ENCODE peak calls at places on chromosomes 13 and 19, in six cellular contexts. J, E, O, X, V and N are unnamed samples.

GRCh38 chr13:99158846-99159245 is 41.8 kb upstream of the UBAC2 start:
- DNase-seq in E (no peak), J (no peak), V (no peak), X (no peak), O (no peak), N (no peak)

GRCh38 chr13:114118086-114118762 is 14.2 kb downstream of the RASA3 start:
- DNase-seq in J (no peak), E (no peak), X (no peak), O (peak), V (no peak), N (no peak)

GRCh38 chr13:79246575-79246949 is 159.5 kb downstream of the RBM26 start:
- DNase-seq in E (no peak), X (no peak), V (no peak), O (no peak), J (no peak), N (no peak)

GRCh38 chr19:4737955-4738580 is 14.4 kb upstream of the DPP9 start:
- DNase-seq in V (no peak), E (no peak), O (no peak), J (no peak), X (no peak), N (no peak)

GRCh38 chr13:94400874-94401273 is 78.6 kb downstream of the DCT start:
- DNase-seq in J (no peak), O (peak), X (no peak), E (no peak), V (no peak), N (no peak)

GRCh38 chr13:27349458-27349857 is 75.0 kb upstream of the GTF3A start:
- DNase-seq in V (peak), X (no peak), O (no peak), E (no peak), J (no peak), N (no peak)

GRCh38 chr13:29575098-29575497 is 20.4 kb downstream of the SLC7A1 start:
- DNase-seq in E (no peak), O (no peak), V (no peak), J (no peak), X (no peak), N (no peak)

GRCh38 chr13:24997367-24997967 is 98.5 kb upstream of the PABPC3 start:
- DNase-seq in J (peak), V (peak), O (peak), E (peak), X (no peak), N (no peak)

GRCh38 chr13:48728876-48729275 is 75.1 kb downstream of the CYSLTR2 start:
- DNase-seq in X (no peak), E (no peak), O (no peak), V (peak), J (no peak), N (no peak)

GRCh38 chr13:61727714-61728275 is 312.1 kb upstream of the PCDH20 start:
- DNase-seq in J (no peak), V (peak), O (no peak), X (no peak), E (no peak), N (no peak)

GRCh38 chr13:41056996-41057711 is 4.2 kb upstream of the WBP4 start:
- DNase-seq in E (no peak), O (peak), X (no peak), V (no peak), J (no peak), N (no peak)

DNA sequence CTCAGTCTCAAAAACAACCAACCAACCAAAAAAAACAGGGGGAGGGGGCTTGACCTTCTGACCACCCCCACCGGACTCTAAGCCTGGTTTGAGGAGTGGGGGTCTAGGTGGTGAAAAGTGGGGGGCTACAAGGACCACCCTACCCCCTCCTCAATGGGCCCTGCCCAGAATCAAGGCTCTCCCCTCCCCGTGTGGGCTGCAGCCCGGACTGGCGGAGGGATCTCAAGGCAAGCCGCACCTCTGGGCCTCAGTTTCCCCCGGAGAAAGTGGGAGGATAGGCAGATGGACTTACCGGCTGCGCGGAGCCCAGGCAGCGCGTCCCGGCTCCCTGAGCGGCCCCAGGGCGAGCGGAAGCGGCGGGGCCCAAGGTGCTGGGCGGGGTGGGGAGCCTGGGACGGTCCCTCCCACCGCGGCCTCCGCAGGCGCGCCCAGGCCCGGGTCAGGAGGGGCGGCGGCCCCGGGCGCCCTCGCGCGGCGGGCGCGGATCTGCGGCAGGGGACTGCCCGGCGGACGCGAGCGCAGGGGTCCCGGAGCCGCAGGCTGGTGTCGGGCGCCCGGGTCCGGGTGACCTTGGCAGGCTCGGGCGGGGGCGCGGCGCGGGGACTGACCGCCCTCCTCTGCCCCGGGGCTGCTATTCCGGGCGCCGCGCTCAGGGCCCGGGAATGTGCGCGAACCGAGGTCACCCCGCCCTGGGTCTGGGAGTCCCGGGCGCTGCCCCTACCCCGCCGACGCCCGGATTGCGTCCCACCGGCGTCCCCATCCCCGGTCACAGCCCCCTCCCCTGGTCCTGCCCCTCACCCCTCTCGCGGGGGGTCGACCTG is at the start of gene ADAMTSL5:
- DNase-seq in O (peak), V (peak), E (no peak), X (no peak), J (peak), N (no peak)
- TF ChIP-seq CTCF in O (peak), V (no peak), E (peak), X (peak), J (no peak), N (no peak)

DNA sequence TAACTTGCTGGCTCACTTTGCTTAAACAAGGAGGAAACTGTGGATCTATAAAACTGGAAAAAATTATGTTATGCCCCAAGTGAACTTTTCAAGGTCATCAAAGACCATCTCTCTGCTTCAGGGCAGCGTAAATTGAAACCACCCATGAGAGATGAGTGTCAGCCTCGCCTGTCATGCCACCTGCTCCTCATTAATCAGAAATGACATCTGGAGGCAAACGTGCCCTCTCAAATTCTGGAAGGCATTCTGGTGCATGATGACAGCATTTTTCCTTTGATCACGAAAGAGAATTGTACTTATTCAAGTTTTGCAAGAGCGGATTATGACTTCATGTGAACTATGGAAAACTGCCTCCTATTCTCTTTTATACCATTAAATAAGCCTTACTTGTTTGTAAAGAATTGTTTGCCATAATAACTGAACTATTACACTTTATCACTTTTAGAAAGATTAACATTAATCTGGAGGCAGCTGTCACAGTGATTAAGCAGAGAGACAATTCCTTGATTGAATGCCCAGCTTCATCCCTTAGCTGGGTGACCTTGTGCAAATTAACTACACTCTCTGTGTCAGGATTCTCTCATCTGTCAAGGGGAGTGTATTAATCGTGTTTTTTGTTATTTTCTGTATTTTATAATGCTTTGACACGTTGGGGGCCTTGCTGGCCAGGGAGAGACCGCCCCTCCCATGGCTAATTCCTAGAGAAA is 17.0 kb upstream of the SACS start:
- DNase-seq in V (no peak), X (no peak), E (no peak), O (no peak), J (peak), N (no peak)
- TF ChIP-seq CTCF in V (no peak), X (no peak), E (no peak), O (no peak), J (no peak), N (no peak)

GRCh38 chr19:8826371-8826770 is 5.7 kb downstream of the ZNF558 start:
- DNase-seq in E (no peak), O (no peak), J (no peak), X (no peak), V (no peak), N (no peak)
- TF ChIP-seq CTCF in E (no peak), O (no peak), J (no peak), X (no peak), V (no peak), N (no peak)

DNA sequence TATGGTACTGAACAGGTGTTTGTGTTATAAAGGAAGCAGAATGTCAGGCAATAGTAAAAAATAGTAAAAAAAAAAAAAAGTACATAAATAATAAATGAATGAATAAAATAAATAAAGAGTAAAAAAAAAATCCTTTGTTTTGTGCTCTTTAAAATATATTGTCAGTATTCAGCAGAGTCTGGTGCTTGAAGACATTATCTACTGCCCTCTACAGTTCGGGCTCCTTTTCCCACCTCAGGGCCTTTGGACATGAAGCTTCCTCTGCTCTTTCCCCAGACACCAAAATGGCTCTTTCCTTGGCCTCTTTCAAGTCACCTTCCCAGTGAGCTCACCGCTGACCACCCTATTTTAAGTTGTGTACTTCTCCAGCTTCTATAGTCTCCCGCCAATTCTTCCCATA is 137.5 kb downstream of the TNFRSF19 start:
- DNase-seq in J (peak), V (no peak), E (no peak), X (no peak), O (no peak), N (no peak)
- TF ChIP-seq CTCF in J (peak), V (peak), E (peak), X (no peak), O (peak), N (no peak)

DNA sequence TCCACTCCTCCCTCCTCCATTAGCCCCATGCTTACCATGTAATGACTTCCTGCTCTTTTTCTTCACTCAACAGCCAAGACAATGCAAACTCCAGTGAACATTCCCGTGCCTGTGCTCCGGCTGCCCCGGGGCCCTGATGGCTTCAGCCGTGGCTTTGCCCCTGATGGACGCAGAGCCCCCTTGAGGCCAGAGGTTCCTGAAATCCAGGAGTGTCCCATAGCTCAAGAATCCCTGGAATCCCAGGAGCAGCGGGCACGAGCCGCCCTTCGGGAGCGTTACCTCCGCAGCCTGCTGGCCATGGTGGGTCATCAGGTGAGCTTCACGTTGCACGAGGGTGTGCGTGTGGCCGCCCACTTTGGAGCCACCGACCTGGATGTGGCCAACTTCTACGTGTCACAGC is 2.9 kb upstream of the PPP1R37 start:
- DNase-seq in O (no peak), X (no peak), J (no peak), E (no peak), V (no peak), N (no peak)
- TF ChIP-seq CTCF in O (peak), X (no peak), J (no peak), E (no peak), V (no peak), N (no peak)

DNA sequence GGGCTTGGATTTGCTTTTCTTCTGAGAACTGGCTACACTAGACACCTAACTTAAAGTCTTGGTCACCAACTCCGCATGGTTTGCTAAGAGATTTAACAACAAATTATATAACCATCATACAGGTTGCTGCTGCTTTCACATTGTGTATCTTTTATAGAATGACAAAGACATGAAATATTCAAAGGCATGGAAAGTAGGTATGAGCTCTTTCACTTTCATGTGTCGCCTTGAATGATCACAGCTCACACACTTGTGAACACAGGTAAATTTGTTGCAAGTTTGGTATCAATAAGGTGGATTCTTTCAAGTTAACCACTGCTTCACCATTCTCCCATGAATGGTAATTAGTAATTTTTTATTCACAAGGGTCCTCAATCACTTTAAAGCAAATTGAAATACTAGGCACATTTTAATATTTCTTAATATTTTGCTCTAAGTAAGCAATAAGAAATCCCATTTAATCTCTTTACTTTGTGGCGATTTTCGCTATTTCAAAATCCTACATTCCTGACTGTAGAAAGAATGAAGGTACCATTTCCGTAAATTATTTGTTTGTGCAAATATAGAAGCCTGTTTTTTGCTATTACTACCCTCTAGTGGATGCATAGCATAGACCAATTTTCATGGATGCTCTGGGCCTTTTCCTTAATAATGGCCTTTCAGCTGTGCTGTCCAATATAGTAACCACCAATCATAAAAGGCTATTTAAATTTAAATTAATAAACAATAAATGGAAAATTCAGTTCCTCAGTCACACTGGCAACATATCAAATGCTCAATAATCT is 45.5 kb upstream of the FREM2 start:
- DNase-seq in O (no peak), E (no peak), V (no peak), J (no peak), X (no peak), N (no peak)
- TF ChIP-seq CTCF in O (no peak), E (peak), V (peak), J (no peak), X (peak), N (no peak)

DNA sequence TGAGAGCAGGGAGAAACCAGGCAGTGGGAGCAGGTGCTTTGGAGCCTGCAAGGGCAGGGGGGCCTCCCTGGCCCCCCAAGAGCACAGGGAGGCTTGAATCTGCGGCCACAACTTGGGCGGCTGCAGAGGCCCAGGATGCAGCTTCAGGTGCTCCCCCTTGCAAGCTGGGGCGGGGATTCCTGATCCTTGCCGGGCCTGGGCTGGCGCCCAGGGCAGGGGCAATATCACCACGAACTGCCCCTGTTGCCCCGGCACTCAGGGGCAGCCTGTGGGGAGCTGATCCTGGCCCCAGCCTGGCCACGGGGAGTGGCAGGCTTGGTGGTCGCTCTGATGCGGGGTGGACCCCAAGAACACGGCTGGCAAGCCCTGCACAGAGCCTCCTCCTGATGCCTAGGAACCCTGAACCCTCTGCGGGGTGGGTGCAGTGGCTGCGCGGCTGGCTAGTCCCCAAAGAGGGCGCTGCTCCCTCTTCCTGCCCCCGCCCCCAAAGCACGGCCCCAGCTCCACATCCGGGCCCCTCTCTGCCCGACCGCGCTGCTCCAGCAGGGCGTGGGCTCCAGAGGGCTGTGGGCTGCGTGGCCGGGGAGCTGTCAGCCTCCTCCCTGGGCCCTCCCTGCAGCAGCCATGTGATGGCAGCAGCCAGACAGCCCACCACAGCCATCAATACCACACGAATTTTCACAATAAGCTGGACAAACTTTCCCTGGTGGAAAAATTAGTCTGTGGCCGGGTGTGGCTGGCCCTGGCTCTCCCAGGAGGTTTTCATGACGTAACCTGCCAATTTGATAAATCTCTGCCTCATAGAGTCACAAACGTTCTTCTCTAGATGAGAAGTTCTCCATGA is 21.0 kb downstream of the TNFSF9 start:
- DNase-seq in X (peak), E (peak), O (peak), J (peak), V (peak), N (no peak)
- TF ChIP-seq CTCF in X (peak), E (peak), O (peak), J (peak), V (no peak), N (no peak)

GRCh38 chr19:14361824-14362223 is 19.4 kb upstream of the ADGRE5 start:
- DNase-seq in V (no peak), J (peak), E (no peak), X (no peak), O (no peak), N (no peak)
- TF ChIP-seq CTCF in V (no peak), J (peak), E (no peak), X (no peak), O (peak), N (no peak)

GRCh38 chr13:70923863-70924752 is 815.9 kb upstream of the KLHL1 start:
- DNase-seq in O (no peak), X (no peak), J (no peak), V (peak), E (no peak), N (no peak)
- TF ChIP-seq CTCF in O (no peak), X (no peak), J (no peak), V (no peak), E (no peak), N (no peak)